ENCODE peak calls at places on chromosome 14, in six cellular contexts. X is DND-41; T is A549; S is prostate gland; U is CD4-positive, alpha-beta memory T cell; L is caudate nucleus. J is an unnamed sample.

GRCh38 chr14:37027188-37027824 is 145.1 kb downstream of the SLC25A21 start:
- DNase-seq in X (no peak), T (no peak), S (no peak), U (no peak), L (no peak), J (no peak)

GRCh38 chr14:88989911-88990310 is 165.5 kb downstream of the TTC8 start:
- DNase-seq in X (no peak), T (no peak), S (no peak), U (no peak), L (no peak), J (no peak)

GRCh38 chr14:22251090-22251489 is 337.9 kb downstream of the DAD1 start:
- DNase-seq in X (no peak), T (no peak), S (no peak), U (no peak), L (no peak), J (no peak)

GRCh38 chr14:24911324-24912095 is 138.4 kb downstream of the STXBP6 start:
- DNase-seq in X (no peak), T (peak), S (no peak), U (no peak), L (no peak), J (no peak)

GRCh38 chr14:34628681-34629135 is 1.2 kb downstream of the SNX6 start:
- DNase-seq in X (peak), T (peak), S (no peak), U (peak), L (no peak), J (peak)

GRCh38 chr14:50354527-50354926 is 42.2 kb downstream of the CDKL1 start:
- DNase-seq in X (no peak), T (no peak), S (no peak), U (no peak), L (no peak), J (no peak)

GRCh38 chr14:50658203-50658602 is 9.9 kb downstream of the SAV1 start:
- DNase-seq in X (no peak), T (no peak), S (no peak), U (no peak), L (no peak), J (no peak)

GRCh38 chr14:77007975-77008421 is 20.5 kb downstream of the IRF2BPL start:
- DNase-seq in X (no peak), T (no peak), S (peak), U (no peak), L (no peak), J (no peak)

GRCh38 chr14:23294734-23295561 is 7.7 kb downstream of the PPP1R3E start:
- DNase-seq in X (peak), T (peak), S (no peak), U (peak), L (no peak), J (peak)

GRCh38 chr14:100193417-100194357 is 34.2 kb upstream of the DEGS2 start:
- DNase-seq in X (no peak), T (no peak), S (peak), U (no peak), L (peak), J (no peak)

GRCh38 chr14:75371297-75371696 is 56.5 kb upstream of the JDP2 start:
- DNase-seq in X (no peak), T (no peak), S (no peak), U (no peak), L (no peak), J (no peak)

GRCh38 chr14:96309907-96310330 is 53.2 kb downstream of the ATG2B start:
- DNase-seq in X (no peak), T (peak), S (no peak), U (no peak), L (no peak), J (no peak)

GRCh38 chr14:101193845-101194355 is 290.4 kb upstream of the RTL1 start:
- DNase-seq in X (no peak), T (no peak), S (no peak), U (no peak), L (no peak), J (no peak)

GRCh38 chr14:105456736-105457703 is 17.6 kb upstream of the CRIP2 start:
- DNase-seq in X (no peak), T (peak), S (no peak), U (no peak), L (no peak), J (no peak)

GRCh38 chr14:85532981-85533820 is 3.3 kb downstream of the FLRT2 start:
- DNase-seq in X (no peak), T (peak), S (peak), U (no peak), L (peak), J (no peak)

GRCh38 chr14:64278458-64278857 is 15.7 kb downstream of the ESR2 start:
- DNase-seq in X (no peak), T (no peak), S (no peak), U (no peak), L (no peak), J (no peak)

GRCh38 chr14:52926994-52927393 is 23.9 kb downstream of the FERMT2 start:
- DNase-seq in X (no peak), T (peak), S (no peak), U (no peak), L (no peak), J (no peak)

GRCh38 chr14:36373982-36374673 is 53.7 kb upstream of the MBIP start:
- DNase-seq in X (peak), T (peak), S (peak), U (peak), L (peak), J (peak)

GRCh38 chr14:49642163-49642562 is 7.1 kb upstream of the DNAAF2 start:
- DNase-seq in X (no peak), T (no peak), S (no peak), U (no peak), L (no peak), J (no peak)

GRCh38 chr14:20247651-20248246 is 8.7 kb downstream of the OR11H4 start:
- DNase-seq in X (no peak), T (peak), S (no peak), U (no peak), L (no peak), J (no peak)

GRCh38 chr14:72599579-72600470 is 294.1 kb downstream of the DPF3 start:
- DNase-seq in X (no peak), T (no peak), S (no peak), U (no peak), L (no peak), J (no peak)

DNA sequence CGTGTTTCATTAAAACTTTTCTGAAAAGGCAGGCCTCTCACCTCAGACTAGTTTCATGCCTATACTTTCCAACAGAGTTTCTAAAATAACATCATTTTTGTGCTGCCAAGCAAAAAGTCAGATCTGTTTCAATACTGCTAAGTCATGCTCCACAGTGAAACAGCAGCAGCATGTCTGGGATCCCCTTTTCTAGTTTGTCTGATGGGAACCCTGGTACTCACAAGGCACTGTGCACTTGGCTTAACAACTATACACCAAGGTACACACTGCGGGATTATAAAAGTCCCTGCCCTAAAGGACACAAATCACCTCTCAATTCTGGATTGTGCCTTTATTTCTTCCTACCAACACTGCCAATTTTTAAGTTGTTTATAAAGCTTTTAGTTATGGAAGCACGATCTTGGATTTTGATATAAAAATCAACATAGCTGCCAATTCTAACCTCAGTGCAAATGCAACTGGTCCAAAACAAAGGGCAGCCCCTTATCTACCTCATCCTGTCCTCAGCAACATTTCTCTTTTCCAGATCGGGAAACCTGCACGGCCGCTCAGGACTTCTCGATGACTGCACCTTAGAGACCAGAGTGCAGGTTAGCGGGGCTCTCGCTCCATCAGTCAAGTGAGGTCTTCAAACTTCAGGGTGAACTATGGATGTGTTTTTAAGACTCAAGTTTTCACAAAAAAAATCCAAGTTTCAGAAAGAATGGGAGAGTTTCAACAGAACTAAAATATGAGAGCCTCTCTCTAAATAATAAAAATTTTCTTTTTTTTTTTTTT is 1.7 kb upstream of the EIF5 start:
- DNase-seq in X (no peak), T (peak), S (no peak), U (no peak), L (no peak), J (no peak)
- H3K27ac ChIP-seq in X (no peak), T (peak), S (peak), U (peak), L (no peak), J (peak)

GRCh38 chr14:91378945-91379932 is 38.4 kb downstream of the CCDC88C start:
- DNase-seq in X (no peak), T (no peak), S (no peak), U (no peak), L (no peak), J (no peak)

GRCh38 chr14:91382712-91383111 is 34.9 kb downstream of the CCDC88C start:
- DNase-seq in X (no peak), T (no peak), S (no peak), U (no peak), L (no peak), J (no peak)

GRCh38 chr14:91377700-91378652 is 39.6 kb downstream of the CCDC88C start:
- DNase-seq in X (no peak), T (no peak), S (no peak), U (no peak), L (no peak), J (no peak)

GRCh38 chr14:91381801-91382670 is 35.6 kb downstream of the CCDC88C start:
- DNase-seq in X (no peak), T (no peak), S (no peak), U (no peak), L (no peak), J (no peak)

DNA sequence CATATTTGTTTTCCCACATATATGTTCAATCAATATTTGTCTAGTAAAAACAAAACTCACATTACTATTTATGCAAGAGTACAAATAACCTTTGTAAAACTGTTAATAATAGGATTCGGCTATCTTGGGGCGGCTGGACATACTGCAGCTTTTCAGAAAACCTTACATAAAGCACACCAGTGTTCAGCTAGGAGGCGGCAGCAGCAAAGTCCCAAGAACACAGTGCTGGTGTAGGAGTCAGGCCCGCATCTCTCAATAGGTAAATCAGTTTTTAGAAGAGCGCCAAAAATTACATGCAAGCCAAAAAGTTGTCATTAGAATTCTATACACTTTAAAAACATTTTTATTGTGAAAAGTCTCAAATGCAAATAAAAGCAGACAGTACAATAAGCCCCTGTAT is 37.5 kb downstream of the CCDC88C start:
- DNase-seq in X (no peak), T (no peak), S (no peak), U (no peak), L (no peak), J (no peak)
- H3K27ac ChIP-seq in X (no peak), T (no peak), S (peak), U (peak), L (no peak), J (peak)

GRCh38 chr14:38786921-38787320 is 316.1 kb downstream of the SEC23A start:
- DNase-seq in X (no peak), T (no peak), S (no peak), U (no peak), L (no peak), J (no peak)
- H3K27ac ChIP-seq in X (no peak), T (no peak), S (no peak), U (no peak), L (no peak), J (no peak)

GRCh38 chr14:91376547-91377477 is 40.8 kb downstream of the CCDC88C start:
- DNase-seq in X (no peak), T (no peak), S (no peak), U (no peak), L (no peak), J (no peak)

GRCh38 chr14:91385227-91385626 is 32.4 kb downstream of the CCDC88C start:
- DNase-seq in X (no peak), T (no peak), S (no peak), U (no peak), L (no peak), J (no peak)

GRCh38 chr14:91383439-91383838 is 34.2 kb downstream of the CCDC88C start:
- DNase-seq in X (no peak), T (no peak), S (peak), U (no peak), L (no peak), J (no peak)

GRCh38 chr14:91375748-91376452 is 41.7 kb downstream of the CCDC88C start:
- DNase-seq in X (no peak), T (no peak), S (no peak), U (no peak), L (no peak), J (no peak)

GRCh38 chr14:91380610-91381371 is 36.8 kb downstream of the CCDC88C start:
- DNase-seq in X (peak), T (no peak), S (no peak), U (no peak), L (no peak), J (no peak)
- H3K27ac ChIP-seq in X (no peak), T (no peak), S (peak), U (peak), L (peak), J (peak)

GRCh38 chr14:73742520-73743238 is 28.5 kb upstream of the PNMA1 start:
- DNase-seq in X (no peak), T (no peak), S (no peak), U (no peak), L (no peak), J (no peak)

GRCh38 chr14:73743431-73743931 is 29.3 kb upstream of the PNMA1 start:
- DNase-seq in X (peak), T (no peak), S (no peak), U (peak), L (no peak), J (peak)

GRCh38 chr14:73741386-73741875 is 27.2 kb upstream of the PNMA1 start:
- DNase-seq in X (peak), T (peak), S (no peak), U (peak), L (no peak), J (peak)

GRCh38 chr14:73740921-73741326 is 26.7 kb upstream of the PNMA1 start:
- DNase-seq in X (no peak), T (peak), S (peak), U (no peak), L (no peak), J (no peak)

DNA sequence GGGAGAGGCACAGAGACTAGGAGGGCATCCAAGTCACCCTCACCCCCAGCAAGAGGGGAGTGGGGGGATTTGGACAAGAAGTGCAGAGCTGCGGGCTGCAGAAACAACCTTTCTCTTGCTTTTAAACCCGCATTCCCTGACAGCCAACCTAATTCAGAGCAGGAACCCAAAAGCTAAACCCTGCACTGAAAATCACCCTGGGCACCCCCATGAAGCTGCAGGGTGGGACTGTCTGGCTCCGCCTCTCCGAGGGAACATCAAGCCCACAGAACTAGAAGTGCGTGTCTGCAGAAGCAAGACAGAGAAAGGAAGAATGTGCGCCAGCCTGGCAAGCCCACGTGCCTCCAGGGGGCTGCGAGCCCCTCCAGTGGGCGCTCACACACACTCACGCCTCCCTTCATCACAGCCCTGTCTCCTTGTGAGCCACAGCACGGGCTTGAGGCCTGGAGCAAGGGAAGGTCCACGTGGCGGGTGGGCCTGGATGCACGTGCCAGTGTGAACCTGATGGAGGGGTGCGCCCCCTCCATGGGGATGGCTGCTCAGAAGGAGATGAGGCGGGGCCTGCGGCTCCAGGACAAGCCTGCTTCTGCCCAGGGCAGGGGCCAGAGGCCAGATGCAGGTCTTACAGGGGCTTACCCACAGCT is 27.8 kb upstream of the PNMA1 start:
- DNase-seq in X (peak), T (no peak), S (no peak), U (no peak), L (no peak), J (no peak)
- H3K27ac ChIP-seq in X (peak), T (peak), S (peak), U (peak), L (peak), J (peak)

GRCh38 chr14:93010543-93011541 is 87.9 kb downstream of the CHGA start:
- DNase-seq in X (peak), T (no peak), S (no peak), U (no peak), L (no peak), J (no peak)
- H3K27ac ChIP-seq in X (peak), T (no peak), S (no peak), U (no peak), L (peak), J (no peak)